ENCODE peak calls at places on chromosomes 7 and 10, in four cellular contexts. R is transverse colon; F is CD8-positive, alpha-beta T cell; Y is neural progenitor cell. H is an unnamed sample.

GRCh38 chr7:24595671-24596418 is 22.6 kb downstream of the PALS2 start:
- DNase-seq in R (no peak), F (no peak), Y (no peak), H (no peak)

GRCh38 chr7:134448359-134449229 is 10.3 kb downstream of the AKR1B1 start:
- DNase-seq in R (no peak), F (no peak), Y (no peak), H (no peak)

GRCh38 chr10:97584060-97584797 is at the start of gene HOGA1:
- DNase-seq in R (no peak), F (no peak), Y (peak; percentile 36), H (no peak)

GRCh38 chr7:133481676-133482075 is 228.8 kb downstream of the EXOC4 start:
- DNase-seq in R (no peak), F (no peak), Y (no peak), H (no peak)

GRCh38 chr10:77702166-77702565 is 64.6 kb upstream of the KCNMA1 start:
- DNase-seq in R (no peak), F (no peak), Y (no peak), H (no peak)

GRCh38 chr10:17533731-17534130 is 79.3 kb upstream of the ST8SIA6 start:
- DNase-seq in R (no peak), F (no peak), Y (no peak), H (no peak)

GRCh38 chr10:31896972-31897384 is 31.7 kb downstream of the ARHGAP12 start:
- DNase-seq in R (no peak), F (no peak), Y (no peak), H (no peak)

GRCh38 chr10:101301111-101301731 is 52.7 kb upstream of the BTRC start:
- DNase-seq in R (peak; percentile 18), F (no peak), Y (peak; percentile 66), H (no peak)

GRCh38 chr10:113069595-113069994 is 119.5 kb downstream of the TCF7L2 start:
- DNase-seq in R (no peak), F (no peak), Y (no peak), H (no peak)

DNA sequence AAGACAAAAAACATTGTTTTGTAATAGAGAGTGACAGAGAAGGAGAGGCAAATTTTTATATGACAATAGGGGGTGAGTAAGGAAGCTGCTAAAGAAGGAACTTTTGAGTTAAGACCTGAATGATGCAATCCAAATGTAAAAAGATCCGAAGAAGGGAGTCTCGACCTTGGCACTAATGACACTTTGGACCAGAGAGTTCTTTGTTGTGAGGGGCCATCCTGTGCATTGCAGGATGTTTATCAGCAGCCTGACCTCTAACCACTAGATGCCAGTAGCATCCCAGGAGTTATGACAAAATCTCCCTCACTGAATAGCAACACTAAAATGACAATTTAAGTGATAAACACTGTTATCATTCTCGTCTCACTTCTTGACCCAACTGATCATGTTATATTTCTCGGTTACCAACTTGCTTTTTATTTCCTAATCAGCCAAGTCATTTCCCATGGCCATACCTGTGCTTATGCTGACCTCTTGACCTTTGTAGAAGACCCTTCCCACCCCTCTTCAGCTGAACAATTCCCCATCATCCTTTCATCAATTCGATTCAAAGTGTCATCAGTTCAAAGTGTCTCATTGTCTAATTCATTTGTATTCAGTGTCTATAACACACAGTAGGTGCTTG is 30.0 kb downstream of the DGKI start:
- DNase-seq in R (no peak), F (no peak), Y (peak; percentile 25), H (no peak)
- TF ChIP-seq CTCF in R (no peak), F (no peak), Y (peak; percentile 46), H (peak; percentile 13)

DNA sequence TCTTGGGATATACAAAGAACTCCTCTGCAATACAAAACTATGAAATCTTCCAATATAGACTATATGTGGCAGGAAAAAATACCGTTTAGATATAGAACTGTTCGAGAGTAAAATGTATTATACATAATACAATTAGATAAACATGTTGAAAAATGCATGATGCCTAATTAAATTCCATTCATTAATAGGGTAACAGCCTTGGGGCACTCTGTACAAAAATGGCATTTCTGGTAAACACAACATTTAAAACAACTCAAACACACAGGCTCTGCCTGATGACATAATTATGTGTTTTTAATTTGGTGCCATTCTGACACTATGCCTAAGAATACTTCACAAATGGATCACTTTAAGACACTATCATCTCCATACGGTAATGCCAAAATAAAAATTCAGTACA is 180.9 kb downstream of the FAM107B start:
- DNase-seq in R (no peak), F (no peak), Y (no peak), H (no peak)
- H3K4me1 ChIP-seq in R (peaks cover under 1% of the 10 kb centered on the region), F (peaks cover 56% of the 10 kb centered on the region), Y (peaks cover 3% of the 10 kb centered on the region), H (no peaks in the 10 kb centered on the region)

GRCh38 chr10:98920807-98921206 is 314.8 kb downstream of the HPSE2 start:
- DNase-seq in R (no peak), F (no peak), Y (no peak), H (no peak)

GRCh38 chr10:98919899-98920298 is 315.8 kb downstream of the HPSE2 start:
- DNase-seq in R (no peak), F (no peak), Y (no peak), H (no peak)

GRCh38 chr10:98917828-98918227 is 317.8 kb downstream of the HPSE2 start:
- DNase-seq in R (no peak), F (no peak), Y (no peak), H (no peak)

GRCh38 chr10:98920362-98920761 is 315.3 kb downstream of the HPSE2 start:
- DNase-seq in R (no peak), F (no peak), Y (no peak), H (no peak)

GRCh38 chr10:98916751-98917150 is 318.9 kb downstream of the HPSE2 start:
- DNase-seq in R (no peak), F (no peak), Y (no peak), H (no peak)
- TF ChIP-seq CTCF in R (no peak), F (no peak), Y (no peak), H (no peak)

GRCh38 chr7:1055491-1056005 is 11.2 kb downstream of the GPR146 start:
- DNase-seq in R (no peak), F (no peak), Y (no peak), H (no peak)

GRCh38 chr7:1053002-1053411 is 8.7 kb downstream of the GPR146 start:
- DNase-seq in R (no peak), F (no peak), Y (peak; percentile 67), H (no peak)

GRCh38 chr7:1055084-1055450 is 10.7 kb downstream of the GPR146 start:
- DNase-seq in R (peak; percentile 51), F (no peak), Y (no peak), H (no peak)

GRCh38 chr7:1054438-1055083 is 10.2 kb downstream of the GPR146 start:
- DNase-seq in R (no peak), F (no peak), Y (peak; percentile 52), H (no peak)

GRCh38 chr7:1053816-1054370 is 9.5 kb downstream of the GPR146 start:
- DNase-seq in R (no peak), F (no peak), Y (peak; percentile 73), H (no peak)
- H3K4me1 ChIP-seq in R (peaks cover 7% of the 10 kb centered on the region), F (peaks cover 36% of the 10 kb centered on the region), Y (peaks cover 36% of the 10 kb centered on the region), H (peaks cover 100% of the 10 kb centered on the region)

GRCh38 chr7:51352174-51353145 is 35.9 kb upstream of the COBL start:
- DNase-seq in R (no peak), F (no peak), Y (no peak), H (no peak)

GRCh38 chr7:51356849-51357516 is 40.4 kb upstream of the COBL start:
- DNase-seq in R (no peak), F (no peak), Y (no peak), H (no peak)

GRCh38 chr7:51354434-51354833 is 37.8 kb upstream of the COBL start:
- DNase-seq in R (no peak), F (no peak), Y (no peak), H (no peak)

GRCh38 chr7:51354897-51355296 is 38.3 kb upstream of the COBL start:
- DNase-seq in R (no peak), F (no peak), Y (no peak), H (no peak)

GRCh38 chr7:51357821-51358220 is 41.2 kb upstream of the COBL start:
- DNase-seq in R (no peak), F (no peak), Y (no peak), H (no peak)
- TF ChIP-seq CTCF in R (no peak), F (no peak), Y (peak; percentile 9), H (peak; percentile 10)

GRCh38 chr7:77458786-77459185 is 42.6 kb upstream of the GSAP start:
- DNase-seq in R (no peak), F (no peak), Y (no peak), H (no peak)
- H3K4me1 ChIP-seq in R (peaks cover under 1% of the 10 kb centered on the region), F (no peaks in the 10 kb centered on the region), Y (peaks cover 3% of the 10 kb centered on the region), H (no peaks in the 10 kb centered on the region)

GRCh38 chr7:37270109-37270508 is 178.6 kb downstream of the ELMO1 start:
- DNase-seq in R (no peak), F (no peak), Y (no peak), H (no peak)
- TF ChIP-seq CTCF in R (no peak), F (no peak), Y (no peak), H (no peak)

GRCh38 chr7:112132123-112132694 is 74.0 kb downstream of the DOCK4 start:
- DNase-seq in R (no peak), F (no peak), Y (peak; percentile 48), H (no peak)
- H3K4me1 ChIP-seq in R (peaks cover 9% of the 10 kb centered on the region), F (no peaks in the 10 kb centered on the region), Y (peaks cover 33% of the 10 kb centered on the region), H (no peaks in the 10 kb centered on the region)

GRCh38 chr10:110366641-110367040 is 61.9 kb upstream of the SMNDC1 start:
- DNase-seq in R (no peak), F (no peak), Y (no peak), H (no peak)

GRCh38 chr10:110368556-110368955 is 63.8 kb upstream of the SMNDC1 start:
- DNase-seq in R (no peak), F (no peak), Y (no peak), H (no peak)

GRCh38 chr10:110365356-110366143 is 60.8 kb upstream of the SMNDC1 start:
- DNase-seq in R (no peak), F (no peak), Y (no peak), H (no peak)

GRCh38 chr10:110370005-110370404 is 65.3 kb upstream of the SMNDC1 start:
- DNase-seq in R (no peak), F (no peak), Y (no peak), H (no peak)

GRCh38 chr10:110368002-110368401 is 63.3 kb upstream of the SMNDC1 start:
- DNase-seq in R (no peak), F (no peak), Y (no peak), H (no peak)
- TF ChIP-seq CTCF in R (no peak), F (no peak), Y (no peak), H (no peak)

GRCh38 chr10:122171270-122171669 is 99.8 kb upstream of the BTBD16 start:
- DNase-seq in R (no peak), F (no peak), Y (no peak), H (no peak)
- H3K4me1 ChIP-seq in R (no peaks in the 10 kb centered on the region), F (no peaks in the 10 kb centered on the region), Y (peaks cover 93% of the 10 kb centered on the region), H (peaks cover 3% of the 10 kb centered on the region)